ENCODE peak calls at places on chromosomes 6 and 20, in ten cellular contexts. P, S, Y, K, R, F, Q, H, C and N are unnamed samples.

GRCh38 chr6:13935190-13935880 is 10.6 kb downstream of the RNF182 start:
- DNase-seq in P (no peak), S (no peak), Y (no peak), K (no peak), R (no peak), F (no peak), Q (no peak), H (no peak), C (no peak), N (no peak)

GRCh38 chr6:108260126-108260808 is 573 bp downstream of the SNX3 start:
- DNase-seq in P (peak; percentile 67), S (no peak), Y (peak; percentile 6), K (peak; percentile 54), R (peak; percentile 57), F (peak; percentile 61), Q (peak; percentile 89), H (peak; percentile 16), C (peak; percentile 45), N (peak; percentile 59)

GRCh38 chr6:15824851-15825250 is 162.0 kb upstream of the DTNBP1 start:
- DNase-seq in P (no peak), S (no peak), Y (no peak), K (no peak), R (no peak), F (no peak), Q (no peak), H (no peak), C (no peak), N (no peak)

GRCh38 chr6:166715065-166715464 is 88.0 kb upstream of the RPS6KA2 start:
- DNase-seq in P (no peak), S (no peak), Y (no peak), K (no peak), R (no peak), F (no peak), Q (no peak), H (no peak), C (no peak), N (no peak)

GRCh38 chr6:90315354-90315960 is 18.8 kb upstream of the BACH2 start:
- DNase-seq in P (no peak), S (no peak), Y (no peak), K (no peak), R (no peak), F (no peak), Q (no peak), H (no peak), C (no peak), N (no peak)

GRCh38 chr6:163490826-163491577 is 76.5 kb downstream of the QKI start:
- DNase-seq in P (peak; percentile 50), S (peak; percentile 9), Y (no peak), K (peak; percentile 75), R (peak; percentile 87), F (no peak), Q (peak; percentile 93), H (no peak), C (peak; percentile 76), N (no peak)

GRCh38 chr6:53659458-53659857 is 6.1 kb downstream of the KLHL31 start:
- DNase-seq in P (no peak), S (no peak), Y (no peak), K (peak; percentile 64), R (no peak), F (no peak), Q (no peak), H (no peak), C (no peak), N (no peak)

GRCh38 chr6:2862712-2863174 is 21.1 kb upstream of the SERPINB1 start:
- DNase-seq in P (no peak), S (no peak), Y (no peak), K (no peak), R (no peak), F (no peak), Q (no peak), H (no peak), C (no peak), N (peak; percentile 61)

GRCh38 chr6:88086792-88087191 is 39.2 kb downstream of the SPACA1 start:
- DNase-seq in P (no peak), S (no peak), Y (no peak), K (no peak), R (peak; percentile 22), F (no peak), Q (no peak), H (no peak), C (no peak), N (no peak)

GRCh38 chr6:134663356-134663755 is 286.5 kb downstream of the ALDH8A1 start:
- DNase-seq in P (no peak), S (no peak), Y (no peak), K (no peak), R (no peak), F (no peak), Q (no peak), H (no peak), C (no peak), N (no peak)

GRCh38 chr20:40960521-40960956 is 68.1 kb upstream of the TOP1 start:
- DNase-seq in P (no peak), S (no peak), Y (no peak), K (no peak), R (no peak), F (no peak), Q (peak; percentile 80), H (no peak), C (no peak), N (no peak)

GRCh38 chr20:35307666-35308653 is 15.7 kb upstream of the FAM83C start:
- DNase-seq in P (no peak), S (peak; percentile 35), Y (no peak), K (peak; percentile 98), R (no peak), F (no peak), Q (peak; percentile 94), H (no peak), C (peak; percentile 85), N (peak; percentile 96)

GRCh38 chr20:4835244-4836177 is 113.8 kb downstream of the PRND start:
- DNase-seq in P (peak; percentile 24), S (no peak), Y (no peak), K (no peak), R (peak; percentile 27), F (peak; percentile 57), Q (peak; percentile 84), H (no peak), C (peak; percentile 69), N (no peak)

GRCh38 chr20:37356387-37356786 is 10.4 kb downstream of the SRC start:
- DNase-seq in P (no peak), S (peak; percentile 60), Y (no peak), K (peak; percentile 66), R (no peak), F (no peak), Q (peak; percentile 94), H (no peak), C (peak; percentile 74), N (no peak)

DNA sequence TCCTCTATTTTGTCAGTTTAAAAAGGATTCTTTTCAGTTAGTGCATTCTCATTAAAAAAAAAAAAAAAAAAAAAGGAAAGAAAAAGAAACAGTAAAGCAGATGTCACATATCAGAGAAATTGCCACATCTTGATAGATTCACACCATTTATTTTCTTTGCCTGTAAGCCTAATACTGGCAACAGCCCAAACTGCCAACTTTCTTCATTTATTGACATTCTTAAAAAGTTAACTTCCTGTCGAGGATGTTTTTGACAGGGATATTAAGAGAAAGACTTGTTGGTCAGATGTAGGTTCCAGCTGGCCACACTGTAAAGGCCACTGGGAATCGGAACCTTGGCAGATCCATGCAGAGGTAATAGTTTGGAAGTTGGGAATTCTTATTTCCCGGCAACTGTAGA is 332.6 kb downstream of the NRN1 start:
- DNase-seq in P (no peak), S (no peak), Y (no peak), K (no peak), R (no peak), F (no peak), Q (no peak), H (no peak), C (no peak), N (no peak)
- TF ChIP-seq CTCF in P (no peak), S (no peak), Y (no peak), K (no peak), R (no peak), F (no peak), Q (no peak), H (no peak), C (no peak), N (no peak)

GRCh38 chr6:30782425-30783014 is 38.2 kb upstream of the IER3 start:
- DNase-seq in P (no peak), S (no peak), Y (no peak), K (peak; percentile 40), R (no peak), F (no peak), Q (no peak), H (peak; percentile 75), C (no peak), N (peak; percentile 58)

GRCh38 chr6:30779850-30780641 is 35.7 kb upstream of the IER3 start:
- DNase-seq in P (no peak), S (no peak), Y (no peak), K (peak; percentile 52), R (no peak), F (no peak), Q (no peak), H (no peak), C (no peak), N (no peak)

GRCh38 chr6:30780642-30780920 is 36.2 kb upstream of the IER3 start:
- DNase-seq in P (no peak), S (no peak), Y (no peak), K (no peak), R (no peak), F (no peak), Q (no peak), H (no peak), C (no peak), N (no peak)

GRCh38 chr6:30781697-30782424 is 37.5 kb upstream of the IER3 start:
- DNase-seq in P (peak; percentile 91), S (peak; percentile 91), Y (no peak), K (peak; percentile 98), R (peak; percentile 98), F (peak; percentile 25), Q (peak; percentile 99), H (peak; percentile 94), C (peak; percentile 98), N (peak; percentile 99)

GRCh38 chr6:30781362-30781696 is 37.0 kb upstream of the IER3 start:
- DNase-seq in P (no peak), S (no peak), Y (no peak), K (no peak), R (no peak), F (no peak), Q (no peak), H (no peak), C (peak; percentile 43), N (no peak)
- H3K4me3 ChIP-seq in P (no peak overlapping the region), S (peak overlapping the region; percentile 49), Y (no peak overlapping the region), K (no peak overlapping the region), R (no peak overlapping the region), F (no peak overlapping the region), Q (no peak overlapping the region), H (peak overlapping the region; percentile 48), C (no peak overlapping the region), N (peak overlapping the region; percentile 1)

DNA sequence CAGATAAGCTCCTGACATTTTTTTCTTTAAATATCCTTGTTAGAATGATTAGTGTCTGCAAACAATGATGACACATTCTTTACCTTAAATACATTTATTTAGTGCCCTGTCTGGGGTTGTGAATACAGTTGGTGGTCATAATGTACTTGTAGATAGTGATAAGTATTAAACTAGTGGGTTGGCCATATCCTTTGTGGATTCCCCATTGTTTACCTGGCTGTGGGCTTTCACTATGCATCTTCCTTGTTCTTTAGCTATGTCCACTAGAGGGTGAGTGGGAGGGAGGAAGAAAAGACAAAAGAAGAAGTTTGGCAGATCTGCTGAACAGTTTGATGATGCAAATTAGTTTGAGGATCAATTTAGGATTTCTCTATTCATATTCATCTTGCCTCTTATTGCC is 15.7 kb downstream of the HS3ST5 start:
- DNase-seq in P (no peak), S (no peak), Y (no peak), K (no peak), R (no peak), F (no peak), Q (no peak), H (no peak), C (no peak), N (no peak)
- TF ChIP-seq CTCF in P (no peak), S (no peak), Y (no peak), K (peak; percentile 8), R (no peak), F (no peak), Q (no peak), H (peak; percentile 13), C (no peak), N (no peak)

GRCh38 chr20:49786226-49786625 is 26.4 kb upstream of the SLC9A8 start:
- DNase-seq in P (no peak), S (no peak), Y (no peak), K (no peak), R (no peak), F (no peak), Q (no peak), H (no peak), C (no peak), N (no peak)
- H3K4me3 ChIP-seq in P (no peak overlapping the region), S (no peak overlapping the region), Y (no peak overlapping the region), K (no peak overlapping the region), R (no peak overlapping the region), F (no peak overlapping the region), Q (no peak overlapping the region), H (no peak overlapping the region), C (no peak overlapping the region), N (no peak overlapping the region)